ENCODE peak calls at places on chromosomes 12 and 14, in nine cellular contexts. One of them, this sample, is unnamed.

GRCh38 chr12:3035171-3035570 is 42.0 kb upstream of the TSPAN9 start:
- DNase-seq in fibroblast of lung: no peak
- DNase-seq in hepatocyte: no peak
- DNase-seq in stomach: no peak
- DNase-seq in tibial artery: no peak
- DNase-seq in tibial nerve: no peak
- DNase-seq in ascending aorta: no peak
- DNase-seq in AG04450: no peak
- DNase-seq in left ventricle myocardium inferior: no peak
- DNase-seq in this sample: peak

GRCh38 chr12:15754233-15754632 is 35.0 kb downstream of the EPS8 start:
- DNase-seq in ascending aorta: no peak
- DNase-seq in fibroblast of lung: peak
- DNase-seq in tibial nerve: no peak
- DNase-seq in stomach: no peak
- DNase-seq in tibial artery: no peak
- DNase-seq in left ventricle myocardium inferior: no peak
- DNase-seq in hepatocyte: no peak
- DNase-seq in AG04450: no peak
- DNase-seq in this sample: no peak

GRCh38 chr12:53096089-53096741 is 1.3 kb upstream of the IGFBP6 start:
- DNase-seq in tibial nerve: peak
- DNase-seq in AG04450: peak
- DNase-seq in stomach: peak
- DNase-seq in left ventricle myocardium inferior: peak
- DNase-seq in tibial artery: peak
- DNase-seq in fibroblast of lung: peak
- DNase-seq in ascending aorta: peak
- DNase-seq in hepatocyte: no peak
- DNase-seq in this sample: peak

GRCh38 chr12:16955083-16955657 is 349.2 kb upstream of the LMO3 start:
- DNase-seq in tibial artery: no peak
- DNase-seq in ascending aorta: no peak
- DNase-seq in hepatocyte: peak
- DNase-seq in tibial nerve: no peak
- DNase-seq in fibroblast of lung: no peak
- DNase-seq in stomach: no peak
- DNase-seq in left ventricle myocardium inferior: no peak
- DNase-seq in AG04450: no peak
- DNase-seq in this sample: no peak

GRCh38 chr12:127081058-127081457 is 1185.9 kb upstream of the TMEM132C start:
- DNase-seq in tibial artery: no peak
- DNase-seq in left ventricle myocardium inferior: no peak
- DNase-seq in stomach: no peak
- DNase-seq in ascending aorta: no peak
- DNase-seq in fibroblast of lung: no peak
- DNase-seq in hepatocyte: no peak
- DNase-seq in AG04450: no peak
- DNase-seq in tibial nerve: no peak
- DNase-seq in this sample: no peak

GRCh38 chr14:69554500-69554899 is 20.2 kb downstream of the CCDC177 start:
- DNase-seq in left ventricle myocardium inferior: no peak
- DNase-seq in stomach: no peak
- DNase-seq in tibial artery: peak
- DNase-seq in fibroblast of lung: no peak
- DNase-seq in hepatocyte: peak
- DNase-seq in AG04450: no peak
- DNase-seq in tibial nerve: no peak
- DNase-seq in ascending aorta: no peak
- DNase-seq in this sample: no peak

GRCh38 chr12:63706336-63706735 is 38.0 kb upstream of the DPY19L2 start:
- DNase-seq in ascending aorta: no peak
- DNase-seq in AG04450: no peak
- DNase-seq in tibial nerve: no peak
- DNase-seq in fibroblast of lung: no peak
- DNase-seq in left ventricle myocardium inferior: no peak
- DNase-seq in tibial artery: no peak
- DNase-seq in stomach: no peak
- DNase-seq in hepatocyte: no peak
- DNase-seq in this sample: no peak

GRCh38 chr14:98906123-98906995 is 365.6 kb downstream of the BCL11B start:
- DNase-seq in tibial nerve: peak
- DNase-seq in tibial artery: no peak
- DNase-seq in hepatocyte: peak
- DNase-seq in ascending aorta: no peak
- DNase-seq in stomach: no peak
- DNase-seq in AG04450: no peak
- DNase-seq in fibroblast of lung: peak
- DNase-seq in left ventricle myocardium inferior: no peak
- DNase-seq in this sample: no peak

GRCh38 chr14:34496679-34497513 is 34.9 kb upstream of the SPTSSA start:
- DNase-seq in fibroblast of lung: peak
- DNase-seq in hepatocyte: peak
- DNase-seq in AG04450: peak
- DNase-seq in stomach: peak
- DNase-seq in ascending aorta: peak
- DNase-seq in tibial artery: peak
- DNase-seq in tibial nerve: peak
- DNase-seq in left ventricle myocardium inferior: peak
- DNase-seq in this sample: peak

GRCh38 chr12:82554529-82554928 is 132.2 kb upstream of the TMTC2 start:
- DNase-seq in fibroblast of lung: no peak
- DNase-seq in left ventricle myocardium inferior: no peak
- DNase-seq in tibial artery: no peak
- DNase-seq in AG04450: no peak
- DNase-seq in stomach: no peak
- DNase-seq in hepatocyte: no peak
- DNase-seq in tibial nerve: no peak
- DNase-seq in ascending aorta: no peak
- DNase-seq in this sample: peak

GRCh38 chr14:103199141-103199540 is 75.9 kb downstream of the TNFAIP2 start:
- DNase-seq in tibial nerve: peak
- DNase-seq in hepatocyte: no peak
- DNase-seq in stomach: no peak
- DNase-seq in left ventricle myocardium inferior: no peak
- DNase-seq in fibroblast of lung: peak
- DNase-seq in tibial artery: peak
- DNase-seq in AG04450: peak
- DNase-seq in ascending aorta: no peak
- DNase-seq in this sample: no peak

GRCh38 chr14:104423715-104424405 is 155.7 kb upstream of the C14orf180 start:
- DNase-seq in tibial nerve: peak
- DNase-seq in AG04450: no peak
- DNase-seq in ascending aorta: no peak
- DNase-seq in tibial artery: no peak
- DNase-seq in hepatocyte: no peak
- DNase-seq in left ventricle myocardium inferior: no peak
- DNase-seq in stomach: peak
- DNase-seq in fibroblast of lung: no peak
- DNase-seq in this sample: no peak

GRCh38 chr12:41264281-41264680 is 76.2 kb downstream of the PDZRN4 start:
- DNase-seq in fibroblast of lung: peak
- DNase-seq in tibial artery: no peak
- DNase-seq in AG04450: no peak
- DNase-seq in hepatocyte: no peak
- DNase-seq in ascending aorta: no peak
- DNase-seq in stomach: no peak
- DNase-seq in left ventricle myocardium inferior: no peak
- DNase-seq in tibial nerve: no peak
- DNase-seq in this sample: no peak

GRCh38 chr12:125983094-125983783 is 918.0 kb downstream of the AACS start:
- DNase-seq in hepatocyte: peak
- DNase-seq in left ventricle myocardium inferior: no peak
- DNase-seq in tibial artery: no peak
- DNase-seq in fibroblast of lung: no peak
- DNase-seq in stomach: peak
- DNase-seq in AG04450: no peak
- DNase-seq in ascending aorta: no peak
- DNase-seq in tibial nerve: peak
- DNase-seq in this sample: no peak

GRCh38 chr14:79480212-79480611 is 731.1 kb downstream of the DIO2 start:
- DNase-seq in hepatocyte: no peak
- DNase-seq in ascending aorta: no peak
- DNase-seq in AG04450: no peak
- DNase-seq in stomach: no peak
- DNase-seq in fibroblast of lung: no peak
- DNase-seq in tibial artery: no peak
- DNase-seq in left ventricle myocardium inferior: no peak
- DNase-seq in tibial nerve: no peak
- DNase-seq in this sample: no peak

GRCh38 chr12:129717438-129717837 is 186.4 kb downstream of the TMEM132D start:
- DNase-seq in ascending aorta: no peak
- DNase-seq in tibial nerve: no peak
- DNase-seq in tibial artery: no peak
- DNase-seq in hepatocyte: no peak
- DNase-seq in left ventricle myocardium inferior: no peak
- DNase-seq in stomach: no peak
- DNase-seq in fibroblast of lung: no peak
- DNase-seq in AG04450: no peak
- DNase-seq in this sample: no peak

GRCh38 chr12:34275129-34275528 is 252.8 kb downstream of the ALG10 start:
- DNase-seq in stomach: no peak
- DNase-seq in tibial nerve: no peak
- DNase-seq in fibroblast of lung: no peak
- DNase-seq in hepatocyte: no peak
- DNase-seq in AG04450: no peak
- DNase-seq in left ventricle myocardium inferior: no peak
- DNase-seq in ascending aorta: no peak
- DNase-seq in tibial artery: no peak
- DNase-seq in this sample: no peak

GRCh38 chr12:78898416-78898815 is 33.8 kb downstream of the SYT1 start:
- DNase-seq in tibial nerve: peak
- DNase-seq in hepatocyte: no peak
- DNase-seq in fibroblast of lung: peak
- DNase-seq in stomach: no peak
- DNase-seq in ascending aorta: no peak
- DNase-seq in AG04450: no peak
- DNase-seq in tibial artery: no peak
- DNase-seq in left ventricle myocardium inferior: peak
- DNase-seq in this sample: no peak

GRCh38 chr12:109590566-109590965 is 17.0 kb downstream of the MVK start:
- DNase-seq in AG04450: no peak
- DNase-seq in fibroblast of lung: no peak
- DNase-seq in tibial artery: no peak
- DNase-seq in left ventricle myocardium inferior: no peak
- DNase-seq in tibial nerve: no peak
- DNase-seq in hepatocyte: no peak
- DNase-seq in ascending aorta: no peak
- DNase-seq in stomach: no peak
- DNase-seq in this sample: no peak
- H3K27ac ChIP-seq in AG04450: no peak
- H3K27ac ChIP-seq in fibroblast of lung: no peak
- H3K27ac ChIP-seq in tibial artery: no peak
- H3K27ac ChIP-seq in left ventricle myocardium inferior: no peak
- H3K27ac ChIP-seq in tibial nerve: no peak
- H3K27ac ChIP-seq in hepatocyte: no peak
- H3K27ac ChIP-seq in ascending aorta: no peak
- H3K27ac ChIP-seq in stomach: no peak
- H3K27ac ChIP-seq in this sample: no peak

DNA sequence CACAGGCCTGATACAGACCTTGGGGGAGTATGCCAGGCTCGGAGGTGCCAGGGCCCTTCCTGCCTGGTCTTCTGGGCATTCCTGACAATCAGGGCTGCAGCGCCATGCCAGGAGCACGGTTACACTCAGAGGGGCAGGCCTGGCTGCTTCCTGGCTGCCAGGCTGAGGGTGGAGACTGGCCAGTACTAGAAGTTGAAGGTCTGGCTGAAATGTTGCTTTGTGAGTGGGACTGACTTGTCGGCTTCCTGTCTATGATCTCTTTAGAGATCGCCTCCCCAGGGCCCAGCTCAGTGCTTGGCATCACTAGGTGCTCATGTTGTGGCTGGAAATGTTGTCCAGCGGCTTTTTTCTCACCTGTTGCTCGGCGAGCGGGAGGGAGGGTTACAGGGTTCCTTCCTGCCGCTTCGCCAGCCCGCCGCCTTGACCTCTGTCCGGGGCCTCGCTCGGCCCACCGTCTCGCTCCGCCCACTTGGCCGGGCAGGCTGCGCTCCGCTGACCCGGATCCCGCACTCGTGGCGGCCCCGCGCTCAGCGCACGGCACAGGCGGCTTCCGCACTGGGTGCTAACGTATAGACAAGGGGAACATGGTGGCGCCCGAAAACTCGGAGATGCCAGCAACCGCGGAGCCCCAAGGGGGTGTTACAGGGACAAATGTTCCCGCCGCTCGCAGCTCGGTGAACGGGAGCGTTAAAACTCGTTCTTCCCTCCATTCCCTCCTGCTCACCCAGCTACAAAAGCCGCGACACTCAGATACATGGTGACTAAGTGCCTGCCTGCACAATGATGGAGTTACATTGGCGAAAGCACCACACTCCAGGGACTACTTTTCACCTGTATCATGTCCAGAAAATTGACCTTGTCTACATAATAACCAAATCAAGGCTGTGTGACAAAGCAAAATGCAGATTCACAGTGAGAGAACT is 32.7 kb downstream of the PAPLN start:
- DNase-seq in tibial artery: peak
- DNase-seq in ascending aorta: no peak
- DNase-seq in stomach: peak
- DNase-seq in AG04450: no peak
- DNase-seq in left ventricle myocardium inferior: peak
- DNase-seq in tibial nerve: no peak
- DNase-seq in hepatocyte: peak
- DNase-seq in fibroblast of lung: peak
- DNase-seq in this sample: no peak
- H3K4me3 ChIP-seq in tibial artery: peak
- H3K4me3 ChIP-seq in ascending aorta: peak
- H3K4me3 ChIP-seq in stomach: peak
- H3K4me3 ChIP-seq in AG04450: peak
- H3K4me3 ChIP-seq in left ventricle myocardium inferior: peak
- H3K4me3 ChIP-seq in tibial nerve: peak
- H3K4me3 ChIP-seq in hepatocyte: peak
- H3K4me3 ChIP-seq in fibroblast of lung: peak
- H3K4me3 ChIP-seq in this sample: peak

DNA sequence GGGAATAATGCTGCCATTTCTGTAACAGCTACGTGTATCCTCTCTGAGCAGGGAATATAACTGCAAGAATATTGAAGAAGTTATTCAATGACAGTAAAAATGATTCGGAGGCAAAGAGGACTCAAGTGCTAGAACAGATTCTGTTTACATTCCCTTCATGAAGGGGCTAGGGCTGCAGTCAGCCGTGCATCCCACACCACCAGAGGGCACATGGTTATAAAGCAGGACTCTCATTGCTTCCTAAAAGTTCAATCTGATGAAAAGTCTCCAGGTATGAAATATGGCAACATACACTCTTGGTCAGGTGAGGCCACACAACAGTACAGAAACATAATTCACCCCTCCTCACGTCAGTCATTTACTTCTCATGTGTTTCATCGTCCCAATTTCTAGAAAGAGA is 34.0 kb downstream of the TCHP start:
- DNase-seq in hepatocyte: no peak
- DNase-seq in tibial nerve: no peak
- DNase-seq in left ventricle myocardium inferior: no peak
- DNase-seq in tibial artery: no peak
- DNase-seq in stomach: no peak
- DNase-seq in AG04450: peak
- DNase-seq in ascending aorta: no peak
- DNase-seq in fibroblast of lung: peak
- DNase-seq in this sample: no peak
- TF ChIP-seq CTCF in hepatocyte: peak
- TF ChIP-seq CTCF in tibial nerve: no peak
- TF ChIP-seq CTCF in left ventricle myocardium inferior: peak
- TF ChIP-seq CTCF in tibial artery: no peak
- TF ChIP-seq CTCF in stomach: no peak
- TF ChIP-seq CTCF in AG04450: peak
- TF ChIP-seq CTCF in ascending aorta: no peak
- TF ChIP-seq CTCF in fibroblast of lung: peak
- TF ChIP-seq CTCF in this sample: peak

GRCh38 chr12:109573914-109574244 is 285 bp downstream of the MVK start:
- DNase-seq in tibial nerve: no peak
- DNase-seq in fibroblast of lung: no peak
- DNase-seq in AG04450: no peak
- DNase-seq in left ventricle myocardium inferior: no peak
- DNase-seq in ascending aorta: no peak
- DNase-seq in tibial artery: no peak
- DNase-seq in stomach: no peak
- DNase-seq in hepatocyte: no peak
- DNase-seq in this sample: no peak
- H3K27ac ChIP-seq in tibial nerve: peak
- H3K27ac ChIP-seq in fibroblast of lung: no peak
- H3K27ac ChIP-seq in AG04450: no peak
- H3K27ac ChIP-seq in left ventricle myocardium inferior: peak
- H3K27ac ChIP-seq in ascending aorta: no peak
- H3K27ac ChIP-seq in tibial artery: peak
- H3K27ac ChIP-seq in stomach: peak
- H3K27ac ChIP-seq in hepatocyte: no peak
- H3K27ac ChIP-seq in this sample: no peak

This sample was measured in brain microvascular endothelial cell.